ENCODE peak calls at places on chromosomes 11 and 22, in ten cellular contexts. C is HT1080; R is stimulated activated naive CD8-positive, alpha-beta T cell treated with anti-CD3 and anti-CD28 coated beads, Interleukin-15, Interleukin-2, amounts not matched to agents 100 U/mL and 50 U/mL, for 24 hours; O is cardiac muscle cell; U is amygdala; X is OCI-LY7; L is cardiac fibroblast; G is GM18507; D is EL; J is ELF-1. P is an unnamed sample.

GRCh38 chr11:122673706-122674105 is 18.2 kb downstream of the UBASH3B start:
- DNase-seq in C (no peak), R (no peak), O (peak), U (no peak), X (no peak), L (peak), G (no peak), D (peak), J (no peak), P (no peak)

GRCh38 chr22:17878970-17879369 is 104.7 kb upstream of the BID start:
- DNase-seq in C (no peak), R (no peak), O (no peak), U (no peak), X (no peak), L (no peak), G (no peak), D (no peak), J (no peak), P (no peak)

GRCh38 chr11:70687716-70688115 is 289.4 kb downstream of the CTTN start:
- DNase-seq in C (no peak), R (no peak), O (no peak), U (no peak), X (no peak), L (no peak), G (no peak), D (no peak), J (no peak), P (no peak)

GRCh38 chr11:8905528-8906165 is 5.3 kb upstream of the AKIP1 start:
- DNase-seq in C (peak), R (no peak), O (peak), U (no peak), X (no peak), L (peak), G (no peak), D (peak), J (no peak), P (no peak)

GRCh38 chr11:12526789-12527188 is 147.4 kb upstream of the TEAD1 start:
- DNase-seq in C (peak), R (no peak), O (peak), U (no peak), X (no peak), L (peak), G (no peak), D (peak), J (no peak), P (no peak)

GRCh38 chr11:83827940-83828554 is 541.9 kb upstream of the CCDC90B start:
- DNase-seq in C (peak), R (no peak), O (peak), U (peak), X (peak), L (peak), G (no peak), D (peak), J (no peak), P (no peak)

GRCh38 chr22:33829549-33830280 is 90.6 kb downstream of the LARGE1 start:
- DNase-seq in C (no peak), R (no peak), O (no peak), U (no peak), X (peak), L (no peak), G (no peak), D (no peak), J (peak), P (no peak)

GRCh38 chr22:43345761-43346261 is 2.6 kb upstream of the SCUBE1 start:
- DNase-seq in C (no peak), R (no peak), O (no peak), U (no peak), X (no peak), L (no peak), G (peak), D (no peak), J (no peak), P (no peak)

GRCh38 chr22:48718818-48719500 is 1108.7 kb downstream of the BRD1 start:
- DNase-seq in C (no peak), R (no peak), O (no peak), U (no peak), X (no peak), L (no peak), G (no peak), D (no peak), J (no peak), P (no peak)

GRCh38 chr22:23542933-23543332 is 37.2 kb downstream of the IGLL1 start:
- DNase-seq in C (no peak), R (no peak), O (peak), U (no peak), X (no peak), L (peak), G (no peak), D (no peak), J (no peak), P (no peak)

GRCh38 chr11:48036466-48036865 is 56.1 kb downstream of the PTPRJ start:
- DNase-seq in C (no peak), R (no peak), O (peak), U (no peak), X (no peak), L (peak), G (no peak), D (no peak), J (no peak), P (no peak)

GRCh38 chr11:19842505-19842904 is 129.9 kb downstream of the NAV2 start:
- DNase-seq in C (no peak), R (no peak), O (no peak), U (no peak), X (no peak), L (peak), G (no peak), D (peak), J (no peak), P (no peak)

GRCh38 chr11:130441726-130442125 is 6.7 kb upstream of the ADAMTS15 start:
- DNase-seq in C (no peak), R (no peak), O (no peak), U (no peak), X (no peak), L (no peak), G (no peak), D (no peak), J (no peak), P (no peak)